ENCODE peak calls at places on chromosomes 2 and 18, in seven cellular contexts. One of them, this sample, is unnamed. For H3K4me1, the result is how much of the 10 kb centered on the place peaks cover.

GRCh38 chr2:161844845-161845244 is 220.6 kb downstream of the SLC4A10 start:
- ATAC-seq in IMR-90: no peak
- ATAC-seq in right lobe of liver: peak
- ATAC-seq in lower lobe of right lung: no peak
- ATAC-seq in RWPE2: no peak
- ATAC-seq in psoas muscle: no peak
- ATAC-seq in upper lobe of right lung: no peak
- ATAC-seq in this sample: no peak

GRCh38 chr18:74505776-74506175 is 9.6 kb downstream of the CNDP2 start:
- ATAC-seq in IMR-90: no peak
- ATAC-seq in RWPE2: no peak
- ATAC-seq in right lobe of liver: no peak
- ATAC-seq in psoas muscle: no peak
- ATAC-seq in lower lobe of right lung: no peak
- ATAC-seq in upper lobe of right lung: no peak
- ATAC-seq in this sample: no peak

GRCh38 chr2:23916727-23917458 is 10.0 kb downstream of the ATAD2B start:
- ATAC-seq in upper lobe of right lung: no peak
- ATAC-seq in psoas muscle: no peak
- ATAC-seq in RWPE2: no peak
- ATAC-seq in lower lobe of right lung: no peak
- ATAC-seq in right lobe of liver: no peak
- ATAC-seq in IMR-90: no peak
- ATAC-seq in this sample: no peak

GRCh38 chr18:30709598-30709997 is 332.9 kb downstream of the DSC3 start:
- ATAC-seq in IMR-90: no peak
- ATAC-seq in RWPE2: no peak
- ATAC-seq in psoas muscle: no peak
- ATAC-seq in right lobe of liver: no peak
- ATAC-seq in lower lobe of right lung: no peak
- ATAC-seq in upper lobe of right lung: no peak
- ATAC-seq in this sample: no peak

GRCh38 chr2:138275881-138276280 is 225.7 kb upstream of the SPOPL start:
- ATAC-seq in IMR-90: peak
- ATAC-seq in psoas muscle: no peak
- ATAC-seq in upper lobe of right lung: peak
- ATAC-seq in RWPE2: peak
- ATAC-seq in right lobe of liver: peak
- ATAC-seq in lower lobe of right lung: peak
- ATAC-seq in this sample: no peak

GRCh38 chr18:73707035-73707434 is 440.6 kb downstream of the FBXO15 start:
- ATAC-seq in psoas muscle: no peak
- ATAC-seq in right lobe of liver: no peak
- ATAC-seq in upper lobe of right lung: no peak
- ATAC-seq in lower lobe of right lung: no peak
- ATAC-seq in RWPE2: peak
- ATAC-seq in IMR-90: peak
- ATAC-seq in this sample: no peak

GRCh38 chr2:173146590-173146989 is 70.9 kb downstream of the MAP3K20 start:
- ATAC-seq in lower lobe of right lung: no peak
- ATAC-seq in right lobe of liver: no peak
- ATAC-seq in RWPE2: no peak
- ATAC-seq in upper lobe of right lung: no peak
- ATAC-seq in IMR-90: peak
- ATAC-seq in psoas muscle: no peak
- ATAC-seq in this sample: no peak

GRCh38 chr2:33083671-33084387 is 137.1 kb downstream of the LTBP1 start:
- ATAC-seq in right lobe of liver: no peak
- ATAC-seq in psoas muscle: no peak
- ATAC-seq in RWPE2: no peak
- ATAC-seq in IMR-90: no peak
- ATAC-seq in upper lobe of right lung: no peak
- ATAC-seq in lower lobe of right lung: no peak
- ATAC-seq in this sample: no peak

GRCh38 chr2:133975135-133975534 is 278.7 kb upstream of the MGAT5 start:
- ATAC-seq in IMR-90: no peak
- ATAC-seq in RWPE2: no peak
- ATAC-seq in upper lobe of right lung: no peak
- ATAC-seq in psoas muscle: no peak
- ATAC-seq in lower lobe of right lung: no peak
- ATAC-seq in right lobe of liver: peak
- ATAC-seq in this sample: no peak

GRCh38 chr2:30631051-30631671 is 176.1 kb downstream of the CAPN13 start:
- ATAC-seq in lower lobe of right lung: no peak
- ATAC-seq in right lobe of liver: no peak
- ATAC-seq in RWPE2: no peak
- ATAC-seq in IMR-90: no peak
- ATAC-seq in upper lobe of right lung: no peak
- ATAC-seq in psoas muscle: peak
- ATAC-seq in this sample: no peak

GRCh38 chr2:232525796-232526195 is at the start of gene CHRND:
- ATAC-seq in upper lobe of right lung: no peak
- ATAC-seq in RWPE2: no peak
- ATAC-seq in IMR-90: peak
- ATAC-seq in right lobe of liver: no peak
- ATAC-seq in psoas muscle: peak
- ATAC-seq in lower lobe of right lung: no peak
- ATAC-seq in this sample: no peak

GRCh38 chr18:47118986-47119385 is 31.3 kb downstream of the HDHD2 start:
- ATAC-seq in upper lobe of right lung: no peak
- ATAC-seq in RWPE2: no peak
- ATAC-seq in lower lobe of right lung: no peak
- ATAC-seq in psoas muscle: no peak
- ATAC-seq in IMR-90: peak
- ATAC-seq in right lobe of liver: no peak
- ATAC-seq in this sample: no peak

GRCh38 chr2:64905338-64906024 is 83.7 kb upstream of the SLC1A4 start:
- ATAC-seq in RWPE2: peak
- ATAC-seq in psoas muscle: peak
- ATAC-seq in right lobe of liver: peak
- ATAC-seq in IMR-90: no peak
- ATAC-seq in upper lobe of right lung: peak
- ATAC-seq in lower lobe of right lung: peak
- ATAC-seq in this sample: no peak

GRCh38 chr2:173997779-173998178 is 32.6 kb upstream of the SP3 start:
- ATAC-seq in lower lobe of right lung: no peak
- ATAC-seq in psoas muscle: no peak
- ATAC-seq in RWPE2: no peak
- ATAC-seq in IMR-90: no peak
- ATAC-seq in right lobe of liver: peak
- ATAC-seq in upper lobe of right lung: no peak
- ATAC-seq in this sample: no peak

GRCh38 chr2:170818294-170819104 is 1.8 kb downstream of the GAD1 start:
- ATAC-seq in upper lobe of right lung: no peak
- ATAC-seq in right lobe of liver: no peak
- ATAC-seq in lower lobe of right lung: no peak
- ATAC-seq in psoas muscle: no peak
- ATAC-seq in RWPE2: peak
- ATAC-seq in IMR-90: no peak
- ATAC-seq in this sample: no peak

GRCh38 chr2:202690321-202690900 is 55.6 kb downstream of the FAM117B start:
- ATAC-seq in upper lobe of right lung: no peak
- ATAC-seq in lower lobe of right lung: no peak
- ATAC-seq in RWPE2: no peak
- ATAC-seq in IMR-90: no peak
- ATAC-seq in right lobe of liver: no peak
- ATAC-seq in psoas muscle: no peak
- ATAC-seq in this sample: no peak

GRCh38 chr18:24227976-24228660 is 89.3 kb downstream of the CABYR start:
- ATAC-seq in psoas muscle: no peak
- ATAC-seq in lower lobe of right lung: no peak
- ATAC-seq in upper lobe of right lung: no peak
- ATAC-seq in RWPE2: peak
- ATAC-seq in IMR-90: peak
- ATAC-seq in right lobe of liver: no peak
- ATAC-seq in this sample: no peak
- H3K4me1 ChIP-seq in psoas muscle: under half
- H3K4me1 ChIP-seq in lower lobe of right lung: under half
- H3K4me1 ChIP-seq in upper lobe of right lung: under half
- H3K4me1 ChIP-seq in RWPE2: under half
- H3K4me1 ChIP-seq in IMR-90: under half
- H3K4me1 ChIP-seq in right lobe of liver: under half
- H3K4me1 ChIP-seq in this sample: under half

GRCh38 chr2:10045561-10046355 is 2.4 kb downstream of the KLF11 start:
- ATAC-seq in psoas muscle: no peak
- ATAC-seq in upper lobe of right lung: no peak
- ATAC-seq in RWPE2: no peak
- ATAC-seq in right lobe of liver: peak
- ATAC-seq in lower lobe of right lung: no peak
- ATAC-seq in IMR-90: no peak
- ATAC-seq in this sample: no peak
- H3K4me1 ChIP-seq in psoas muscle: under half
- H3K4me1 ChIP-seq in upper lobe of right lung: under half
- H3K4me1 ChIP-seq in RWPE2: under half
- H3K4me1 ChIP-seq in right lobe of liver: under half
- H3K4me1 ChIP-seq in lower lobe of right lung: half or more
- H3K4me1 ChIP-seq in IMR-90: under half
- H3K4me1 ChIP-seq in this sample: half or more

GRCh38 chr18:48946329-48946835 is 4.4 kb downstream of the SMAD7 start:
- ATAC-seq in RWPE2: peak
- ATAC-seq in right lobe of liver: peak
- ATAC-seq in upper lobe of right lung: peak
- ATAC-seq in lower lobe of right lung: no peak
- ATAC-seq in psoas muscle: no peak
- ATAC-seq in IMR-90: no peak
- ATAC-seq in this sample: no peak

GRCh38 chr18:48945953-48946217 is 4.9 kb downstream of the SMAD7 start:
- ATAC-seq in RWPE2: no peak
- ATAC-seq in lower lobe of right lung: no peak
- ATAC-seq in IMR-90: no peak
- ATAC-seq in right lobe of liver: no peak
- ATAC-seq in psoas muscle: no peak
- ATAC-seq in upper lobe of right lung: no peak
- ATAC-seq in this sample: no peak

GRCh38 chr18:48947583-48947982 is 3.2 kb downstream of the SMAD7 start:
- ATAC-seq in upper lobe of right lung: no peak
- ATAC-seq in psoas muscle: no peak
- ATAC-seq in right lobe of liver: no peak
- ATAC-seq in RWPE2: no peak
- ATAC-seq in lower lobe of right lung: no peak
- ATAC-seq in IMR-90: no peak
- ATAC-seq in this sample: no peak

GRCh38 chr18:48948112-48949050 is 2.4 kb downstream of the SMAD7 start:
- ATAC-seq in RWPE2: no peak
- ATAC-seq in right lobe of liver: peak
- ATAC-seq in IMR-90: peak
- ATAC-seq in psoas muscle: no peak
- ATAC-seq in upper lobe of right lung: peak
- ATAC-seq in lower lobe of right lung: no peak
- ATAC-seq in this sample: no peak

GRCh38 chr18:48947102-48947501 is 3.7 kb downstream of the SMAD7 start:
- ATAC-seq in right lobe of liver: no peak
- ATAC-seq in IMR-90: no peak
- ATAC-seq in upper lobe of right lung: no peak
- ATAC-seq in psoas muscle: no peak
- ATAC-seq in lower lobe of right lung: no peak
- ATAC-seq in RWPE2: no peak
- ATAC-seq in this sample: no peak
- H3K4me1 ChIP-seq in right lobe of liver: under half
- H3K4me1 ChIP-seq in IMR-90: under half
- H3K4me1 ChIP-seq in upper lobe of right lung: half or more
- H3K4me1 ChIP-seq in psoas muscle: half or more
- H3K4me1 ChIP-seq in lower lobe of right lung: half or more
- H3K4me1 ChIP-seq in RWPE2: half or more
- H3K4me1 ChIP-seq in this sample: under half

GRCh38 chr2:10930731-10931516 is 19.2 kb downstream of the KCNF1 start:
- ATAC-seq in right lobe of liver: no peak
- ATAC-seq in RWPE2: no peak
- ATAC-seq in upper lobe of right lung: no peak
- ATAC-seq in IMR-90: peak
- ATAC-seq in lower lobe of right lung: no peak
- ATAC-seq in psoas muscle: no peak
- ATAC-seq in this sample: no peak

GRCh38 chr2:10933700-10934225 is 22.0 kb downstream of the KCNF1 start:
- ATAC-seq in right lobe of liver: no peak
- ATAC-seq in IMR-90: no peak
- ATAC-seq in lower lobe of right lung: no peak
- ATAC-seq in upper lobe of right lung: no peak
- ATAC-seq in psoas muscle: no peak
- ATAC-seq in RWPE2: no peak
- ATAC-seq in this sample: no peak

GRCh38 chr2:10932345-10933151 is 20.8 kb downstream of the KCNF1 start:
- ATAC-seq in IMR-90: no peak
- ATAC-seq in lower lobe of right lung: peak
- ATAC-seq in psoas muscle: no peak
- ATAC-seq in RWPE2: no peak
- ATAC-seq in right lobe of liver: peak
- ATAC-seq in upper lobe of right lung: peak
- ATAC-seq in this sample: no peak

GRCh38 chr2:10934308-10934978 is 22.7 kb downstream of the KCNF1 start:
- ATAC-seq in RWPE2: no peak
- ATAC-seq in right lobe of liver: no peak
- ATAC-seq in upper lobe of right lung: no peak
- ATAC-seq in psoas muscle: no peak
- ATAC-seq in IMR-90: no peak
- ATAC-seq in lower lobe of right lung: no peak
- ATAC-seq in this sample: no peak

GRCh38 chr2:10931710-10932255 is 20.0 kb downstream of the KCNF1 start:
- ATAC-seq in IMR-90: no peak
- ATAC-seq in right lobe of liver: no peak
- ATAC-seq in lower lobe of right lung: no peak
- ATAC-seq in upper lobe of right lung: no peak
- ATAC-seq in psoas muscle: peak
- ATAC-seq in RWPE2: no peak
- ATAC-seq in this sample: no peak
- H3K4me1 ChIP-seq in IMR-90: under half
- H3K4me1 ChIP-seq in right lobe of liver: under half
- H3K4me1 ChIP-seq in lower lobe of right lung: under half
- H3K4me1 ChIP-seq in upper lobe of right lung: under half
- H3K4me1 ChIP-seq in psoas muscle: under half
- H3K4me1 ChIP-seq in RWPE2: under half
- H3K4me1 ChIP-seq in this sample: under half

GRCh38 chr18:59907172-59907571 is 7.4 kb downstream of the PMAIP1 start:
- ATAC-seq in psoas muscle: no peak
- ATAC-seq in upper lobe of right lung: no peak
- ATAC-seq in IMR-90: no peak
- ATAC-seq in lower lobe of right lung: no peak
- ATAC-seq in right lobe of liver: no peak
- ATAC-seq in RWPE2: no peak
- ATAC-seq in this sample: no peak
- H3K4me1 ChIP-seq in psoas muscle: under half
- H3K4me1 ChIP-seq in upper lobe of right lung: under half
- H3K4me1 ChIP-seq in IMR-90: under half
- H3K4me1 ChIP-seq in lower lobe of right lung: under half
- H3K4me1 ChIP-seq in right lobe of liver: under half
- H3K4me1 ChIP-seq in RWPE2: under half
- H3K4me1 ChIP-seq in this sample: under half

This sample was measured in gastroesophageal sphincter.